ENCODE peak calls at places on chromosomes 12 and 14, in six cellular contexts. P is right lobe of liver; M is activated CD8-positive, alpha-beta memory T cell treated with anti-CD3 and anti-CD28 coated beads for 4 hours; C is GM04503; K is EL; E is MCF 10A. R is an unnamed sample.

GRCh38 chr14:72699852-72700257 is 194.0 kb downstream of the DPF3 start:
- DNase-seq in P (no peak), M (no peak), C (peak), K (peak), E (peak), R (peak)

GRCh38 chr14:75602527-75602926 is 24.1 kb downstream of the FLVCR2 start:
- DNase-seq in P (no peak), M (no peak), C (no peak), K (no peak), E (no peak), R (no peak)

GRCh38 chr12:71465794-71466193 is 26.2 kb downstream of the LGR5 start:
- DNase-seq in P (no peak), M (no peak), C (no peak), K (no peak), E (peak), R (no peak)

GRCh38 chr14:67941456-67942018 is 122.0 kb downstream of the RAD51B start:
- DNase-seq in P (no peak), M (no peak), C (no peak), K (no peak), E (peak), R (no peak)

GRCh38 chr14:25308244-25308643 is 258.3 kb upstream of the STXBP6 start:
- DNase-seq in P (no peak), M (no peak), C (no peak), K (peak), E (no peak), R (no peak)

GRCh38 chr12:73361156-73361866 is 1089.1 kb downstream of the TRHDE start:
- DNase-seq in P (no peak), M (no peak), C (no peak), K (no peak), E (no peak), R (no peak)

GRCh38 chr12:52559979-52560378 is 7.0 kb upstream of the KRT71 start:
- DNase-seq in P (no peak), M (no peak), C (no peak), K (no peak), E (no peak), R (no peak)

GRCh38 chr12:16555630-16556029 is 50.3 kb downstream of the LMO3 start:
- DNase-seq in P (no peak), M (no peak), C (peak), K (no peak), E (peak), R (peak)

GRCh38 chr12:25404955-25405354 is 148.1 kb downstream of the LMNTD1 start:
- DNase-seq in P (no peak), M (no peak), C (no peak), K (no peak), E (no peak), R (no peak)

GRCh38 chr12:124740691-124741137 is 123.0 kb downstream of the SCARB1 start:
- DNase-seq in P (peak), M (no peak), C (no peak), K (peak), E (peak), R (peak)

GRCh38 chr14:76829650-76830421 is 3.6 kb downstream of the LRRC74A start:
- DNase-seq in P (no peak), M (no peak), C (no peak), K (no peak), E (no peak), R (no peak)

GRCh38 chr12:69610729-69611128 is at the start of gene LRRC10:
- DNase-seq in P (no peak), M (no peak), C (no peak), K (no peak), E (no peak), R (no peak)

GRCh38 chr14:90368946-90369721 is 27.7 kb upstream of the CALM1 start:
- DNase-seq in P (no peak), M (no peak), C (no peak), K (peak), E (peak), R (no peak)

GRCh38 chr12:67881565-67881964 is 107.7 kb upstream of the IFNG-AS1 start:
- DNase-seq in P (no peak), M (no peak), C (no peak), K (no peak), E (no peak), R (no peak)

GRCh38 chr14:20836668-20837338 is 34.2 kb upstream of the RNASE1 start:
- DNase-seq in P (no peak), M (no peak), C (no peak), K (peak), E (peak), R (no peak)

GRCh38 chr12:108338915-108339657 is at the start of gene CMKLR1:
- DNase-seq in P (peak), M (no peak), C (no peak), K (no peak), E (no peak), R (no peak)

GRCh38 chr14:22185191-22185590 is 403.8 kb downstream of the DAD1 start:
- DNase-seq in P (no peak), M (no peak), C (no peak), K (peak), E (peak), R (no peak)

GRCh38 chr12:46071769-46072624 is 81.6 kb upstream of the SCAF11 start:
- DNase-seq in P (peak), M (peak), C (peak), K (peak), E (peak), R (peak)

GRCh38 chr12:127600211-127600610 is 666.8 kb upstream of the TMEM132C start:
- DNase-seq in P (no peak), M (no peak), C (no peak), K (no peak), E (no peak), R (no peak)

GRCh38 chr14:101357559-101358319 is 203.6 kb upstream of the DIO3 start:
- DNase-seq in P (no peak), M (no peak), C (no peak), K (no peak), E (no peak), R (no peak)

R was measured in trophoblast cell.